ENCODE peak calls at places on chromosomes 3 and 15, in five cellular contexts. O, M, N, J and U are unnamed samples. For H3K27me3, the result is how much of the 10 kb centered on the place peaks cover.

GRCh38 chr15:79978694-79979519 is 7.9 kb upstream of the BCL2A1 start:
- DNase-seq in M (peak), N (no peak), J (no peak), O (peak), U (no peak)

GRCh38 chr15:79904256-79904655 is 7.4 kb upstream of the MTHFS start:
- DNase-seq in O (no peak), N (no peak), M (no peak), J (no peak), U (no peak)

GRCh38 chr15:76196286-76196948 is 114.9 kb downstream of the ETFA start:
- DNase-seq in M (peak), J (peak), O (peak), N (peak), U (peak)

GRCh38 chr3:142053835-142054234 is 95.5 kb downstream of the TFDP2 start:
- DNase-seq in N (no peak), J (no peak), O (no peak), M (no peak), U (no peak)

GRCh38 chr15:56759450-56759845 is 26.1 kb upstream of the ZNF280D start:
- DNase-seq in O (peak), N (peak), M (peak), J (no peak), U (peak)

GRCh38 chr3:14274999-14275961 is 96.7 kb downstream of the LSM3 start:
- DNase-seq in O (no peak), J (no peak), M (no peak), N (no peak), U (peak)

GRCh38 chr3:139309880-139310279 is 33.9 kb upstream of the MRPS22 start:
- DNase-seq in N (peak), J (no peak), O (no peak), M (no peak), U (no peak)

GRCh38 chr15:27043770-27044169 is 72.8 kb downstream of the GABRG3 start:
- DNase-seq in O (no peak), N (no peak), J (no peak), M (no peak), U (no peak)

GRCh38 chr3:4320453-4320852 is 17.3 kb downstream of the SETMAR start:
- DNase-seq in O (no peak), M (no peak), J (no peak), N (no peak), U (no peak)

GRCh38 chr15:99932676-99933402 is 199.6 kb upstream of the LYSMD4 start:
- DNase-seq in N (no peak), J (no peak), O (no peak), M (no peak), U (no peak)

GRCh38 chr15:77542491-77543001 is 90.2 kb downstream of the LINGO1 start:
- DNase-seq in J (peak), O (no peak), M (no peak), N (no peak), U (no peak)

GRCh38 chr3:100260081-100260684 is 609 bp upstream of the TBC1D23 start:
- DNase-seq in J (peak), M (no peak), N (peak), O (no peak), U (peak)

GRCh38 chr3:12307136-12307535 is 18.3 kb downstream of the PPARG start:
- DNase-seq in J (no peak), O (no peak), N (no peak), M (no peak), U (no peak)

GRCh38 chr3:20375302-20375701 is 189.3 kb upstream of the SGO1 start:
- DNase-seq in J (no peak), M (no peak), O (no peak), N (no peak), U (no peak)

GRCh38 chr3:66625464-66626216 is 124.8 kb upstream of the LRIG1 start:
- DNase-seq in N (no peak), M (no peak), J (no peak), O (no peak), U (peak)

GRCh38 chr3:30607032-30607833 is 832 bp downstream of the TGFBR2 start:
- DNase-seq in J (peak), M (no peak), O (no peak), N (peak), U (peak)

GRCh38 chr15:91572110-91572509 is 281.4 kb upstream of the SLCO3A1 start:
- DNase-seq in N (peak), J (no peak), O (no peak), M (peak), U (peak)

GRCh38 chr3:171896341-171896740 is 53.2 kb downstream of the TMEM212 start:
- DNase-seq in N (no peak), M (no peak), J (no peak), O (no peak), U (no peak)

GRCh38 chr3:111861396-111861795 is 2.3 kb downstream of the PHLDB2 start:
- DNase-seq in J (no peak), N (no peak), M (peak), O (no peak), U (peak)

GRCh38 chr3:73279-73678 is 123.3 kb upstream of the CHL1 start:
- DNase-seq in O (no peak), J (no peak), N (no peak), M (no peak), U (no peak)

GRCh38 chr3:172475703-172476102 is 27.4 kb upstream of the GHSR start:
- DNase-seq in M (no peak), J (no peak), O (no peak), N (no peak), U (no peak)

GRCh38 chr15:73996939-73997338 is 2.4 kb downstream of the PML start:
- DNase-seq in J (no peak), O (no peak), M (peak), N (peak), U (no peak)

DNA sequence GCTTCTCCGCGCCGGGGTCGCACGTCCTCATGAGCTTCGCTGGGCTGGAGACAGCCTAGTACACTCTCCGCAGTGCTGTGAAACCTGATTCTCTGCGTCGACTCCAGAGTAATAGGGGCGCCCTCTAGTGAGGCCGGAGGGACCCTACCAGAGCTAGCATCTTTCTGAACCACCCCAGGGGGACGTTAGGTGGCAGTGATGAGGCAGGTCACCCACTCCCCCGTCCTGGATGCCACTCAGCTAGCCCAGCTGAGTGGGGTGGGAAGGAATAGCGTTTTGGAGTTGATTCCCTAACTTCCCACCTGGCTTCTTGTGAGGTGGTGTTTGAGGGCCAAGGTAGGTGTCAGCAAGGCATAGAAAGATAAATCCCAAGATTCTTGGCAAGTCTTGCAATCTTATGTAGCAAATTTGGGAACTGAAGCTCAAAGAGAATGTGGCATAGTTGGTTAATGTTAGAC is 4.0 kb downstream of the DUOXA2 start:
- DNase-seq in M (peak), J (peak), N (peak), O (peak), U (peak)
- H3K27me3 ChIP-seq in M (under half), J (under half), N (under half), O (under half), U (under half)

DNA sequence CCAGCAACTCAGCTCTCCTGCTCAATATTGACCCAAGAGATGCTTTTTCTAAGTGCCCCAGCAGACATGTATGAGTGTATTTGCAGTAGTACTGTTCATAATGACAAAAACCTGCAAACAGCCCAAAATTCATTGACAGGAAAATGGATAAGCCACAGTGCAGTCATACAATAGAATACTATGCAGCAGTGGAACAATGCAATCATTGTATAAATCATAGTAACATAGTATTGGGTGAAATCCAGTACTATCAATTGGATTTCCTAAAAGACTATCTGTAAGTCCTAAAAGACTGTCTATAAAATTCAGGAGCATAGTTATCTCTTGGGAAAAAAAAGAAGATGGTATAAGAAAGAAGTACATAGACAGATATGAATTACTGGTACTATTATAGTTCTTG is 751.3 kb upstream of the LMCD1 start:
- DNase-seq in O (no peak), J (no peak), M (no peak), N (no peak), U (no peak)
- H3K4me3 ChIP-seq in O (no peak), J (no peak), M (no peak), N (no peak), U (no peak)

GRCh38 chr15:68431037-68431791 is 749 bp downstream of the ITGA11 start:
- DNase-seq in O (no peak), M (no peak), N (no peak), J (peak), U (no peak)
- H3K27me3 ChIP-seq in O (under half), M (under half), N (under half), J (under half), U (under half)

GRCh38 chr15:101189708-101190107 is 62.1 kb downstream of the CHSY1 start:
- DNase-seq in J (no peak), O (no peak), M (no peak), N (no peak), U (no peak)
- H3K4me3 ChIP-seq in J (no peak), O (no peak), M (no peak), N (no peak), U (no peak)